ENCODE peak calls at places on chromosomes 1 and 21, in nine cellular contexts. L, U, O, B, F, M, J, Y and A are unnamed samples.

GRCh38 chr1:182761396-182762395 is 27.9 kb upstream of the NPL start:
- DNase-seq in L (no peak), U (no peak), O (no peak), B (no peak), F (no peak), M (peak), J (no peak), Y (no peak), A (no peak)

GRCh38 chr1:70779571-70779970 is 268.0 kb downstream of the PTGER3 start:
- DNase-seq in L (no peak), U (no peak), O (peak), B (no peak), F (peak), M (no peak), J (no peak), Y (peak), A (peak)

GRCh38 chr1:86429830-86430229 is 5.9 kb downstream of the CLCA2 start:
- DNase-seq in L (no peak), U (no peak), O (peak), B (peak), F (peak), M (peak), J (peak), Y (peak), A (peak)

GRCh38 chr1:51222136-51222787 is 13.8 kb upstream of the RNF11 start:
- DNase-seq in L (no peak), U (no peak), O (no peak), B (no peak), F (no peak), M (no peak), J (peak), Y (no peak), A (no peak)

GRCh38 chr1:205274041-205274691 is 46.4 kb downstream of the TMCC2 start:
- DNase-seq in L (no peak), U (no peak), O (peak), B (no peak), F (no peak), M (no peak), J (no peak), Y (no peak), A (no peak)

GRCh38 chr1:6294080-6294867 is 33.4 kb upstream of the GPR153 start:
- DNase-seq in L (no peak), U (no peak), O (no peak), B (no peak), F (no peak), M (no peak), J (no peak), Y (no peak), A (no peak)

GRCh38 chr1:233242827-233243483 is 52.6 kb downstream of the PCNX2 start:
- DNase-seq in L (no peak), U (no peak), O (no peak), B (no peak), F (no peak), M (no peak), J (peak), Y (no peak), A (no peak)

GRCh38 chr21:24594082-24594481 is 1013.2 kb downstream of the MRPL39 start:
- DNase-seq in L (no peak), U (no peak), O (no peak), B (no peak), F (no peak), M (no peak), J (no peak), Y (no peak), A (no peak)

GRCh38 chr1:224852901-224853568 is 76.4 kb upstream of the DNAH14 start:
- DNase-seq in L (peak), U (no peak), O (peak), B (peak), F (peak), M (peak), J (peak), Y (peak), A (no peak)

GRCh38 chr21:31176725-31177124 is 138.4 kb upstream of the KRTAP19-8 start:
- DNase-seq in L (no peak), U (no peak), O (peak), B (no peak), F (no peak), M (no peak), J (no peak), Y (peak), A (no peak)

GRCh38 chr1:61193808-61194207 is 111.4 kb downstream of the NFIA start:
- DNase-seq in L (no peak), U (no peak), O (no peak), B (no peak), F (no peak), M (no peak), J (no peak), Y (no peak), A (no peak)

GRCh38 chr1:32200226-32201010 is at the start of gene CCDC28B:
- DNase-seq in L (peak), U (peak), O (peak), B (peak), F (peak), M (peak), J (peak), Y (peak), A (no peak)

GRCh38 chr21:45981154-45981606 is 390 bp upstream of the COL6A1 start:
- DNase-seq in L (peak), U (peak), O (peak), B (peak), F (peak), M (peak), J (peak), Y (peak), A (no peak)

GRCh38 chr21:42659416-42660117 is 6.1 kb downstream of the PDE9A start:
- DNase-seq in L (no peak), U (no peak), O (no peak), B (no peak), F (no peak), M (no peak), J (no peak), Y (no peak), A (no peak)

GRCh38 chr1:170562644-170563338 is 30.8 kb downstream of the GORAB start:
- DNase-seq in L (no peak), U (no peak), O (peak), B (peak), F (peak), M (peak), J (peak), Y (peak), A (no peak)

GRCh38 chr1:153608742-153609584 is 4.0 kb downstream of the S100A16 start:
- DNase-seq in L (peak), U (peak), O (peak), B (peak), F (peak), M (peak), J (no peak), Y (peak), A (no peak)

GRCh38 chr1:239112536-239112935 is 273.8 kb upstream of the CHRM3 start:
- DNase-seq in L (no peak), U (no peak), O (no peak), B (no peak), F (no peak), M (no peak), J (no peak), Y (no peak), A (no peak)

GRCh38 chr1:223886516-223886921 is 40.8 kb upstream of the TP53BP2 start:
- DNase-seq in L (no peak), U (no peak), O (no peak), B (peak), F (no peak), M (no peak), J (no peak), Y (no peak), A (no peak)

GRCh38 chr1:184315254-184315653 is 71.6 kb upstream of the C1orf21 start:
- DNase-seq in L (no peak), U (no peak), O (no peak), B (no peak), F (peak), M (peak), J (no peak), Y (no peak), A (peak)

GRCh38 chr1:245751671-245752070 is 596.9 kb downstream of the KIF26B start:
- DNase-seq in L (no peak), U (no peak), O (no peak), B (no peak), F (no peak), M (peak), J (no peak), Y (peak), A (no peak)

GRCh38 chr1:245645406-245645805 is 490.6 kb downstream of the KIF26B start:
- DNase-seq in L (no peak), U (no peak), O (no peak), B (no peak), F (no peak), M (no peak), J (no peak), Y (no peak), A (no peak)

GRCh38 chr1:217393901-217394300 is 237.0 kb downstream of the GPATCH2 start:
- DNase-seq in L (peak), U (no peak), O (no peak), B (no peak), F (no peak), M (peak), J (no peak), Y (no peak), A (no peak)

GRCh38 chr1:204506969-204507316 is 9.3 kb upstream of the MDM4 start:
- DNase-seq in L (peak), U (peak), O (no peak), B (peak), F (peak), M (peak), J (peak), Y (peak), A (peak)

GRCh38 chr21:15645830-15646229 is 84.0 kb upstream of the USP25 start:
- DNase-seq in L (no peak), U (no peak), O (no peak), B (no peak), F (no peak), M (no peak), J (no peak), Y (no peak), A (no peak)

GRCh38 chr1:93616996-93617669 is 64.5 kb downstream of the BCAR3 start:
- DNase-seq in L (no peak), U (no peak), O (no peak), B (peak), F (peak), M (no peak), J (no peak), Y (no peak), A (no peak)

GRCh38 chr1:12073796-12074195 is 10.7 kb downstream of the TNFRSF8 start:
- DNase-seq in L (no peak), U (no peak), O (no peak), B (no peak), F (no peak), M (no peak), J (no peak), Y (no peak), A (no peak)

GRCh38 chr1:58580186-58580585 is 3.1 kb upstream of the TACSTD2 start:
- DNase-seq in L (no peak), U (no peak), O (no peak), B (no peak), F (no peak), M (no peak), J (no peak), Y (peak), A (no peak)

GRCh38 chr1:25099343-25099951 is 132.9 kb downstream of the SYF2 start:
- DNase-seq in L (no peak), U (no peak), O (no peak), B (no peak), F (no peak), M (no peak), J (peak), Y (no peak), A (no peak)

GRCh38 chr1:214328770-214329455 is 48.0 kb downstream of the SMYD2 start:
- DNase-seq in L (peak), U (peak), O (peak), B (peak), F (peak), M (peak), J (peak), Y (peak), A (no peak)

GRCh38 chr1:95223110-95223509 is 10.9 kb upstream of the RWDD3 start:
- DNase-seq in L (no peak), U (no peak), O (no peak), B (no peak), F (peak), M (peak), J (no peak), Y (peak), A (no peak)

GRCh38 chr1:111596499-111596898 is 23.1 kb upstream of the RAP1A start:
- DNase-seq in L (no peak), U (no peak), O (no peak), B (no peak), F (no peak), M (no peak), J (no peak), Y (no peak), A (no peak)

GRCh38 chr21:45257673-45258341 is 29.9 kb downstream of the POFUT2 start:
- DNase-seq in L (no peak), U (no peak), O (peak), B (no peak), F (no peak), M (no peak), J (no peak), Y (no peak), A (no peak)

GRCh38 chr1:118147542-118147941 is 37.5 kb downstream of the SPAG17 start:
- DNase-seq in L (no peak), U (no peak), O (peak), B (peak), F (peak), M (peak), J (no peak), Y (peak), A (peak)

GRCh38 chr1:42750041-42750440 is 10.0 kb upstream of the CLDN19 start:
- DNase-seq in L (no peak), U (no peak), O (no peak), B (no peak), F (no peak), M (no peak), J (no peak), Y (no peak), A (no peak)
- TF ChIP-seq CTCF in L (no peak), U (no peak), O (no peak), B (no peak), F (no peak), M (no peak), J (no peak), Y (no peak), A (no peak)

GRCh38 chr21:26840912-26841311 is 4.3 kb downstream of the ADAMTS1 start:
- DNase-seq in L (no peak), U (no peak), O (peak), B (no peak), F (peak), M (peak), J (no peak), Y (peak), A (peak)
- TF ChIP-seq CTCF in L (no peak), U (no peak), O (peak), B (no peak), F (no peak), M (no peak), J (no peak), Y (no peak), A (peak)

GRCh38 chr1:9689971-9690381 is 38.4 kb downstream of the PIK3CD start:
- DNase-seq in L (peak), U (peak), O (peak), B (no peak), F (no peak), M (no peak), J (no peak), Y (peak), A (no peak)
- TF ChIP-seq CTCF in L (peak), U (no peak), O (peak), B (peak), F (peak), M (peak), J (no peak), Y (no peak), A (peak)

GRCh38 chr21:34885125-34885524 is 164.0 kb downstream of the RUNX1 start:
- DNase-seq in L (no peak), U (no peak), O (no peak), B (no peak), F (no peak), M (no peak), J (no peak), Y (peak), A (no peak)
- TF ChIP-seq CTCF in L (no peak), U (no peak), O (no peak), B (no peak), F (no peak), M (no peak), J (no peak), Y (no peak), A (no peak)

GRCh38 chr1:243712242-243712641 is 137.8 kb downstream of the AKT3 start:
- DNase-seq in L (no peak), U (no peak), O (no peak), B (no peak), F (no peak), M (no peak), J (no peak), Y (no peak), A (no peak)

GRCh38 chr1:243708210-243708609 is 141.8 kb downstream of the AKT3 start:
- DNase-seq in L (no peak), U (no peak), O (no peak), B (peak), F (peak), M (peak), J (no peak), Y (peak), A (no peak)

GRCh38 chr1:243712890-243713425 is 137.1 kb downstream of the AKT3 start:
- DNase-seq in L (no peak), U (no peak), O (peak), B (no peak), F (peak), M (peak), J (no peak), Y (peak), A (no peak)

GRCh38 chr1:243713470-243714186 is 136.4 kb downstream of the AKT3 start:
- DNase-seq in L (peak), U (no peak), O (no peak), B (no peak), F (peak), M (peak), J (peak), Y (peak), A (peak)

GRCh38 chr1:243710467-243710866 is 139.6 kb downstream of the AKT3 start:
- DNase-seq in L (no peak), U (no peak), O (no peak), B (no peak), F (no peak), M (no peak), J (no peak), Y (no peak), A (no peak)
- TF ChIP-seq CTCF in L (no peak), U (no peak), O (no peak), B (no peak), F (no peak), M (no peak), J (no peak), Y (no peak), A (no peak)

DNA sequence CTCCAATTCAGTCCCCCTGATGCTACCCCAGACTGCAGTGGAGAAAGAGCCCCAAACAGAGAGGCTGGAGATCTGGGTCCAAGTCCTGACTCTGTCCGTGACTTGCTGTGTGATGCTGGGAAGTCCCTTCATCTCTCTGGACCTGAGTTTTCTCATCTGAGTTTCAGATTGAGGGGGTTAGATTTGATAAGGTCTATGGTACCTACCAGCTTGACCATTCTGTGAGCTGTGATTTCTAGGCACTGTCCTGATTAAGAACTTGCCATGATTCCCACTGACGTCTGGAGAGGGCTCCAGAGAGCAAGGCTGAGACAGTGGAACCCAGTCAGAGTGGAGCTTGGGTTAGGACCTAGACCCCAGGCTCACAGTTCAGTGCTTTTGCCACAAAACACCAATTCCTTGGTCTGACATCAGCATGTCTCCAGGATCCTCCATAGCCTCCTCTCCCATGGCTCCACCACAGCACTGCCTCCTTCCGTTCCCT is 43.8 kb upstream of the DMBX1 start:
- DNase-seq in L (no peak), U (no peak), O (peak), B (no peak), F (no peak), M (no peak), J (no peak), Y (no peak), A (no peak)
- TF ChIP-seq CTCF in L (peak), U (no peak), O (no peak), B (no peak), F (no peak), M (peak), J (no peak), Y (peak), A (peak)

DNA sequence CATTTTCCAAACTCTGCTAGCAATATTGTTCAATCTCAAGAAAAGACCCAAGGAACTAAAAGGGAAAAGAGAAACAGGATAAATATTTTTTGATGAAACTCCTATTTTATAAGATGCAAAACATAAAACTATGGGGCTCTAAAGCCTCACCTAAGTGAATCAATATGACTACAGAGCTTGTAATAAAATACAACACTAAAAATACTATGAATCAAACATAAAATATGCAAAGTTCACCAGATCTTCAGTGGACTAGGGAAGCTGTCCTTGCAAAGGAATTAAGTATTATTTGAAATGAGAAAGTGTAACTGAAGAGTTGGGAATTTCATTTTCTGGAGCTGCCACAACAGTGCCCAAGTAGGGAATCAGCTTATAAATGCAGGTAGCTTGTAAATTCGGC is 124.5 kb downstream of the CRB1 start:
- DNase-seq in L (no peak), U (no peak), O (no peak), B (no peak), F (no peak), M (no peak), J (no peak), Y (no peak), A (no peak)
- TF ChIP-seq CTCF in L (no peak), U (no peak), O (no peak), B (no peak), F (no peak), M (no peak), J (no peak), Y (no peak), A (no peak)

GRCh38 chr1:24074817-24075725 is 36.9 kb downstream of the MYOM3 start:
- DNase-seq in L (no peak), U (no peak), O (peak), B (peak), F (no peak), M (no peak), J (no peak), Y (no peak), A (no peak)
- TF ChIP-seq CTCF in L (no peak), U (no peak), O (no peak), B (peak), F (no peak), M (no peak), J (no peak), Y (no peak), A (no peak)